ENCODE peak calls at places on chromosomes 12 and 14, in eight cellular contexts. R is breast epithelium; O is Peyer's patch; V is cardiac muscle cell; G is fibroblast of lung; Z is upper lobe of left lung; N is effector memory CD4-positive, alpha-beta T cell; D is heart right ventricle. A is an unnamed sample.
A peak's percentile ranks its signal among the peaks of the same experiment; 100 is the strongest.

GRCh38 chr14:35402323-35403084 is 2.0 kb downstream of the NFKBIA start:
- DNase-seq in R (no peak), D (no peak), N (no peak), G (peak; percentile 18), O (peak; percentile 78), Z (no peak), V (no peak), A (no peak)

GRCh38 chr12:99495797-99496196 is 151.8 kb upstream of the GARIN6 start:
- DNase-seq in Z (no peak), O (no peak), D (no peak), V (no peak), N (no peak), G (no peak), R (no peak), A (no peak)

GRCh38 chr12:117111386-117112267 is 12.4 kb upstream of the TESC start:
- DNase-seq in O (no peak), R (no peak), G (no peak), N (no peak), Z (peak; percentile 24), D (no peak), V (no peak), A (no peak)

GRCh38 chr12:12612403-12612802 is 727 bp downstream of the CREBL2 start:
- DNase-seq in V (peak; percentile 87), D (no peak), Z (no peak), R (no peak), O (no peak), N (no peak), G (peak; percentile 82), A (no peak)

GRCh38 chr12:13102481-13103195 is 829 bp downstream of the GSG1 start:
- DNase-seq in G (peak; percentile 34), O (no peak), D (no peak), V (peak; percentile 63), N (no peak), R (no peak), Z (no peak), A (no peak)

GRCh38 chr14:89304972-89305703 is 111.9 kb downstream of the FOXN3 start:
- DNase-seq in V (peak; percentile 85), D (no peak), G (peak; percentile 80), Z (no peak), O (peak; percentile 61), N (no peak), R (no peak), A (no peak)

GRCh38 chr14:89425931-89426330 is 8.9 kb upstream of the FOXN3 start:
- DNase-seq in N (no peak), G (peak; percentile 99), O (peak; percentile 49), D (no peak), V (peak; percentile 98), R (no peak), Z (no peak), A (no peak)

GRCh38 chr14:90567991-90568390 is 171.2 kb downstream of the CALM1 start:
- DNase-seq in D (no peak), Z (no peak), R (no peak), O (no peak), N (no peak), V (no peak), G (no peak), A (no peak)

GRCh38 chr14:29937116-29937515 is 9.5 kb upstream of the PRKD1 start:
- DNase-seq in V (peak; percentile 8), G (peak; percentile 33), N (no peak), R (no peak), D (no peak), O (no peak), Z (no peak), A (no peak)

GRCh38 chr12:98744692-98745091 is 99.6 kb downstream of the APAF1 start:
- DNase-seq in R (no peak), V (peak; percentile 38), Z (no peak), D (no peak), O (no peak), N (no peak), G (no peak), A (no peak)

DNA sequence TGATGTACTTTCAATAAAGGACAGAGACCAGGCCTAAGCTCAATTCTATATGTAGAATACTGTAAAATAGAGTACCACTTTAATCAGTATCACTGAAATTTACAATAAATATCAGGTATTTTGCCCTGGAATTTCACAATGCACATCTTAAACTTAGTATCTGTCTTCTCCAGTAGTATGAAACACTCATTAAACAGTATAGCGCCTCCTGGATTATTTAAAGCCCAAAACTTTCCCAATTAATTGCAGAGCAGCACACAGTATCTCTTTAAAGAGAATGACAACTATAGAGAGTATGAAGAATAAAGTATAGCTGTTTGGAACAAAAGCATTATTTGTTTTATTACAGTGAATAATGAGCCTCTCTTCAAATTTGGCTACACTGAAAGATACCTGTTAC is 80.2 kb downstream of the BHLHE41 start:
- DNase-seq in D (no peak), N (no peak), R (no peak), V (no peak), G (no peak), Z (no peak), O (no peak), A (no peak)
- H3K27ac ChIP-seq in D (no peak overlapping the region), N (no peak overlapping the region), R (no peak overlapping the region), V (no peak overlapping the region), G (no peak overlapping the region), Z (no peak overlapping the region), O (no peak overlapping the region), A (no peak overlapping the region)

DNA sequence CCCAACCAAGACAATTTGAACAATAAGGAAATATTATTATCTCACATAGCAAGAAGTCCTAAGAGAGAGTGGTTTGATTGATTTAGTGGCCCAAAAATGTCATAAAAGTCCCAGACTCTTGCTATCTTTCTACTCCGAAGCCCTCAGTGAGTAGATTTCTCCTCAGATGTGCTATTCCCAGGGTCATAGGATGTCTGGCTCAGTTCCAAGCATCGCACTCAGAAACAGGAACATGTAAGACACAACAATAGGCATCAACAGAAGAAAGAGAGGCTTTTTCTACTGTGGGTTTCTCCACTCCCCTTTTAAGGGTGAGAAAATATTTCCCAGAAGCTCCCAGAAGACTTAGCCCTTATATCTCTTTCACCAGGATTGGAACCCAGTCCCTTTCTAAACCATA is 188.1 kb upstream of the CDKN3 start:
- DNase-seq in D (no peak), O (no peak), G (no peak), R (no peak), Z (no peak), N (no peak), V (no peak), A (no peak)
- H3K4me1 ChIP-seq in D (no peaks in the 10 kb centered on the region), O (no peaks in the 10 kb centered on the region), G (peaks cover 3% of the 10 kb centered on the region), R (no peaks in the 10 kb centered on the region), Z (peaks cover 3% of the 10 kb centered on the region), N (no peaks in the 10 kb centered on the region), V (no peaks in the 10 kb centered on the region), A (peaks cover 4% of the 10 kb centered on the region)

GRCh38 chr14:105461903-105462302 is 12.7 kb upstream of the CRIP2 start:
- DNase-seq in N (no peak), G (no peak), D (no peak), V (no peak), Z (no peak), O (no peak), R (no peak), A (no peak)
- H3K27ac ChIP-seq in N (no peak overlapping the region), G (no peak overlapping the region), D (no peak overlapping the region), V (peak overlapping the region; percentile 13), Z (no peak overlapping the region), O (no peak overlapping the region), R (no peak overlapping the region), A (no peak overlapping the region)

DNA sequence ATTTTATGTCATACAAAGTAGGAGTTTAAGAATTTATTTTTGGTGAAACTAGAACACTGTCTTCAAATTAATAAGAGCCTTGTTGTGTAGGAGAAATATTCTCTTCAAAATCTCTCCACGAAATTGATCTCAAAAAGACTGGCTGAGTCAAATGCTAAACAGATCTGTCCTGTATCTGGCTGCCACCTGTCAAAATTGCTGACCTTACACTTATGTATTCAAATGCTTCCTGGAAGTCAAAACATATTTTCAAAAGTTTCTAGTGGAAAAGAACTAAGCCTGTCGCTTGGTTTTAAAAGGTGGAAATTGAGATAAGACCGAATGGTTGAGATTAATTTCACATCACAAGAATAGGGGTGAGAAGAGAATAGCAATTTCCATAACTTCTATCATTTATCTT is 121.4 kb downstream of the RGS6 start:
- DNase-seq in G (no peak), N (no peak), V (no peak), R (no peak), D (no peak), O (no peak), Z (no peak), A (no peak)
- H3K4me1 ChIP-seq in G (no peaks in the 10 kb centered on the region), N (no peaks in the 10 kb centered on the region), V (no peaks in the 10 kb centered on the region), R (no peaks in the 10 kb centered on the region), D (no peaks in the 10 kb centered on the region), O (no peaks in the 10 kb centered on the region), Z (no peaks in the 10 kb centered on the region), A (no peaks in the 10 kb centered on the region)

GRCh38 chr14:22448905-22449611 is 140.0 kb downstream of the DAD1 start:
- DNase-seq in Z (no peak), V (peak; percentile 65), R (no peak), O (no peak), D (no peak), N (no peak), G (no peak), A (no peak)
- H3K27ac ChIP-seq in Z (peak overlapping the region; percentile 2), V (no peak overlapping the region), R (peak overlapping the region; percentile 60), O (peak overlapping the region; percentile 12), D (peak overlapping the region; percentile 60), N (no peak overlapping the region), G (no peak overlapping the region), A (peak overlapping the region; percentile 8)